ENCODE peak calls at places on chromosome 21, in six cellular contexts. One of them, this sample, is unnamed.

GRCh38 chr21:19433623-19434022 is 1030.0 kb upstream of the TMPRSS15 start:
- DNase-seq in MG63: no peak
- DNase-seq in activated CD4-positive, CD25-positive, alpha-beta regulatory T cell: no peak
- DNase-seq in kidney tubule cell: no peak
- DNase-seq in posterior cingulate gyrus: no peak
- DNase-seq in HS-5: no peak
- DNase-seq in this sample: no peak

GRCh38 chr21:37348664-37349063 is 17.9 kb upstream of the DYRK1A start:
- DNase-seq in MG63: no peak
- DNase-seq in activated CD4-positive, CD25-positive, alpha-beta regulatory T cell: no peak
- DNase-seq in kidney tubule cell: no peak
- DNase-seq in posterior cingulate gyrus: no peak
- DNase-seq in HS-5: no peak
- DNase-seq in this sample: no peak

GRCh38 chr21:37061926-37062591 is 10.8 kb downstream of the PIGP start:
- DNase-seq in MG63: no peak
- DNase-seq in activated CD4-positive, CD25-positive, alpha-beta regulatory T cell: no peak
- DNase-seq in kidney tubule cell: no peak
- DNase-seq in posterior cingulate gyrus: no peak
- DNase-seq in HS-5: no peak
- DNase-seq in this sample: no peak

GRCh38 chr21:43786423-43787179 is 2.8 kb upstream of the RRP1 start:
- DNase-seq in MG63: no peak
- DNase-seq in activated CD4-positive, CD25-positive, alpha-beta regulatory T cell: no peak
- DNase-seq in kidney tubule cell: no peak
- DNase-seq in posterior cingulate gyrus: no peak
- DNase-seq in HS-5: no peak
- DNase-seq in this sample: no peak

GRCh38 chr21:29237110-29238051 is 61.3 kb upstream of the BACH1 start:
- DNase-seq in MG63: no peak
- DNase-seq in activated CD4-positive, CD25-positive, alpha-beta regulatory T cell: no peak
- DNase-seq in kidney tubule cell: peak
- DNase-seq in posterior cingulate gyrus: no peak
- DNase-seq in HS-5: no peak
- DNase-seq in this sample: no peak

GRCh38 chr21:39647476-39647875 is 34.7 kb downstream of the B3GALT5 start:
- DNase-seq in MG63: peak
- DNase-seq in activated CD4-positive, CD25-positive, alpha-beta regulatory T cell: no peak
- DNase-seq in kidney tubule cell: peak
- DNase-seq in posterior cingulate gyrus: no peak
- DNase-seq in HS-5: peak
- DNase-seq in this sample: no peak

GRCh38 chr21:17495680-17496079 is 17.2 kb upstream of the CXADR start:
- DNase-seq in MG63: peak
- DNase-seq in activated CD4-positive, CD25-positive, alpha-beta regulatory T cell: no peak
- DNase-seq in kidney tubule cell: peak
- DNase-seq in posterior cingulate gyrus: no peak
- DNase-seq in HS-5: no peak
- DNase-seq in this sample: no peak

GRCh38 chr21:16070207-16070651 is 340.4 kb downstream of the USP25 start:
- DNase-seq in MG63: peak
- DNase-seq in activated CD4-positive, CD25-positive, alpha-beta regulatory T cell: no peak
- DNase-seq in kidney tubule cell: no peak
- DNase-seq in posterior cingulate gyrus: no peak
- DNase-seq in HS-5: no peak
- DNase-seq in this sample: no peak

GRCh38 chr21:34511154-34511553 is 856 bp downstream of the KCNE1 start:
- DNase-seq in MG63: no peak
- DNase-seq in activated CD4-positive, CD25-positive, alpha-beta regulatory T cell: no peak
- DNase-seq in kidney tubule cell: no peak
- DNase-seq in posterior cingulate gyrus: no peak
- DNase-seq in HS-5: no peak
- DNase-seq in this sample: no peak

GRCh38 chr21:17352937-17353655 is 159.7 kb upstream of the CXADR start:
- DNase-seq in MG63: no peak
- DNase-seq in activated CD4-positive, CD25-positive, alpha-beta regulatory T cell: no peak
- DNase-seq in kidney tubule cell: peak
- DNase-seq in posterior cingulate gyrus: no peak
- DNase-seq in HS-5: no peak
- DNase-seq in this sample: no peak

GRCh38 chr21:42575111-42575510 is 61.5 kb downstream of the SLC37A1 start:
- DNase-seq in MG63: no peak
- DNase-seq in activated CD4-positive, CD25-positive, alpha-beta regulatory T cell: no peak
- DNase-seq in kidney tubule cell: no peak
- DNase-seq in posterior cingulate gyrus: no peak
- DNase-seq in HS-5: no peak
- DNase-seq in this sample: no peak

GRCh38 chr21:29299046-29299905 is 554 bp downstream of the BACH1 start:
- DNase-seq in MG63: peak
- DNase-seq in activated CD4-positive, CD25-positive, alpha-beta regulatory T cell: peak
- DNase-seq in kidney tubule cell: peak
- DNase-seq in posterior cingulate gyrus: peak
- DNase-seq in HS-5: no peak
- DNase-seq in this sample: peak

GRCh38 chr21:20592482-20592881 is 405.7 kb upstream of the NCAM2 start:
- DNase-seq in MG63: no peak
- DNase-seq in activated CD4-positive, CD25-positive, alpha-beta regulatory T cell: no peak
- DNase-seq in kidney tubule cell: no peak
- DNase-seq in posterior cingulate gyrus: no peak
- DNase-seq in HS-5: no peak
- DNase-seq in this sample: no peak

GRCh38 chr21:28308516-28308915 is 684.2 kb downstream of the LTN1 start:
- DNase-seq in MG63: no peak
- DNase-seq in activated CD4-positive, CD25-positive, alpha-beta regulatory T cell: no peak
- DNase-seq in kidney tubule cell: peak
- DNase-seq in posterior cingulate gyrus: no peak
- DNase-seq in HS-5: no peak
- DNase-seq in this sample: no peak

GRCh38 chr21:38289697-38290096 is 32.9 kb downstream of the KCNJ15 start:
- DNase-seq in MG63: peak
- DNase-seq in activated CD4-positive, CD25-positive, alpha-beta regulatory T cell: no peak
- DNase-seq in kidney tubule cell: peak
- DNase-seq in posterior cingulate gyrus: no peak
- DNase-seq in HS-5: peak
- DNase-seq in this sample: no peak

GRCh38 chr21:31780944-31781343 is 49.0 kb upstream of the SCAF4 start:
- DNase-seq in MG63: no peak
- DNase-seq in activated CD4-positive, CD25-positive, alpha-beta regulatory T cell: no peak
- DNase-seq in kidney tubule cell: peak
- DNase-seq in posterior cingulate gyrus: no peak
- DNase-seq in HS-5: no peak
- DNase-seq in this sample: no peak

GRCh38 chr21:44872568-44873355 is 728 bp downstream of the PTTG1IP start:
- DNase-seq in MG63: peak
- DNase-seq in activated CD4-positive, CD25-positive, alpha-beta regulatory T cell: no peak
- DNase-seq in kidney tubule cell: peak
- DNase-seq in posterior cingulate gyrus: no peak
- DNase-seq in HS-5: no peak
- DNase-seq in this sample: no peak

GRCh38 chr21:32348604-32349332 is 44.0 kb downstream of the URB1 start:
- DNase-seq in MG63: no peak
- DNase-seq in activated CD4-positive, CD25-positive, alpha-beta regulatory T cell: no peak
- DNase-seq in kidney tubule cell: no peak
- DNase-seq in posterior cingulate gyrus: no peak
- DNase-seq in HS-5: no peak
- DNase-seq in this sample: no peak

GRCh38 chr21:43331111-43331961 is 95.6 kb downstream of the SIK1 start:
- DNase-seq in MG63: no peak
- DNase-seq in activated CD4-positive, CD25-positive, alpha-beta regulatory T cell: no peak
- DNase-seq in kidney tubule cell: no peak
- DNase-seq in posterior cingulate gyrus: peak
- DNase-seq in HS-5: no peak
- DNase-seq in this sample: no peak

GRCh38 chr21:42156690-42157605 is 62.0 kb upstream of the ABCG1 start:
- DNase-seq in MG63: no peak
- DNase-seq in activated CD4-positive, CD25-positive, alpha-beta regulatory T cell: no peak
- DNase-seq in kidney tubule cell: no peak
- DNase-seq in posterior cingulate gyrus: peak
- DNase-seq in HS-5: no peak
- DNase-seq in this sample: no peak

GRCh38 chr21:45280178-45280821 is 7.4 kb downstream of the POFUT2 start:
- DNase-seq in MG63: no peak
- DNase-seq in activated CD4-positive, CD25-positive, alpha-beta regulatory T cell: no peak
- DNase-seq in kidney tubule cell: no peak
- DNase-seq in posterior cingulate gyrus: no peak
- DNase-seq in HS-5: no peak
- DNase-seq in this sample: no peak

GRCh38 chr21:15009964-15010363 is 54.8 kb downstream of the NRIP1 start:
- DNase-seq in MG63: peak
- DNase-seq in activated CD4-positive, CD25-positive, alpha-beta regulatory T cell: no peak
- DNase-seq in kidney tubule cell: no peak
- DNase-seq in posterior cingulate gyrus: no peak
- DNase-seq in HS-5: peak
- DNase-seq in this sample: no peak

GRCh38 chr21:37767984-37768383 is 148.3 kb downstream of the KCNJ6 start:
- DNase-seq in MG63: no peak
- DNase-seq in activated CD4-positive, CD25-positive, alpha-beta regulatory T cell: no peak
- DNase-seq in kidney tubule cell: no peak
- DNase-seq in posterior cingulate gyrus: no peak
- DNase-seq in HS-5: no peak
- DNase-seq in this sample: no peak

GRCh38 chr21:17577701-17578100 is 35.0 kb downstream of the BTG3 start:
- DNase-seq in MG63: no peak
- DNase-seq in activated CD4-positive, CD25-positive, alpha-beta regulatory T cell: no peak
- DNase-seq in kidney tubule cell: no peak
- DNase-seq in posterior cingulate gyrus: no peak
- DNase-seq in HS-5: no peak
- DNase-seq in this sample: no peak

GRCh38 chr21:38661296-38662223 is 144.2 kb upstream of the ETS2 start:
- DNase-seq in MG63: peak
- DNase-seq in activated CD4-positive, CD25-positive, alpha-beta regulatory T cell: no peak
- DNase-seq in kidney tubule cell: no peak
- DNase-seq in posterior cingulate gyrus: no peak
- DNase-seq in HS-5: no peak
- DNase-seq in this sample: no peak

GRCh38 chr21:36169465-36170128 is 13.0 kb downstream of the DOP1B start:
- DNase-seq in MG63: no peak
- DNase-seq in activated CD4-positive, CD25-positive, alpha-beta regulatory T cell: no peak
- DNase-seq in kidney tubule cell: no peak
- DNase-seq in posterior cingulate gyrus: peak
- DNase-seq in HS-5: no peak
- DNase-seq in this sample: no peak

GRCh38 chr21:35677298-35677841 is 383.0 kb downstream of the SETD4 start:
- DNase-seq in MG63: no peak
- DNase-seq in activated CD4-positive, CD25-positive, alpha-beta regulatory T cell: no peak
- DNase-seq in kidney tubule cell: no peak
- DNase-seq in posterior cingulate gyrus: no peak
- DNase-seq in HS-5: no peak
- DNase-seq in this sample: no peak

GRCh38 chr21:26966360-26966977 is 419 bp downstream of the ADAMTS5 start:
- DNase-seq in MG63: peak
- DNase-seq in activated CD4-positive, CD25-positive, alpha-beta regulatory T cell: no peak
- DNase-seq in kidney tubule cell: peak
- DNase-seq in posterior cingulate gyrus: no peak
- DNase-seq in HS-5: no peak
- DNase-seq in this sample: no peak

GRCh38 chr21:42599486-42599885 is 53.9 kb upstream of the PDE9A start:
- DNase-seq in MG63: no peak
- DNase-seq in activated CD4-positive, CD25-positive, alpha-beta regulatory T cell: no peak
- DNase-seq in kidney tubule cell: no peak
- DNase-seq in posterior cingulate gyrus: no peak
- DNase-seq in HS-5: no peak
- DNase-seq in this sample: no peak

GRCh38 chr21:45508607-45509565 is 33.4 kb downstream of the SLC19A1 start:
- DNase-seq in MG63: no peak
- DNase-seq in activated CD4-positive, CD25-positive, alpha-beta regulatory T cell: no peak
- DNase-seq in kidney tubule cell: no peak
- DNase-seq in posterior cingulate gyrus: peak
- DNase-seq in HS-5: no peak
- DNase-seq in this sample: no peak

GRCh38 chr21:45153358-45154318 is 79.3 kb downstream of the ADARB1 start:
- DNase-seq in MG63: no peak
- DNase-seq in activated CD4-positive, CD25-positive, alpha-beta regulatory T cell: no peak
- DNase-seq in kidney tubule cell: no peak
- DNase-seq in posterior cingulate gyrus: no peak
- DNase-seq in HS-5: no peak
- DNase-seq in this sample: no peak